ENCODE peak calls at places on chromosomes 11 and 22, in five cellular contexts. L is non-pigmented ciliary epithelial cell, R is HEK293T, C is NCI-H1417, F is GM06990. E is an unnamed sample.

GRCh38 chr22:29563652-29564460 is 10.3 kb upstream of the THOC5 start:
- DNase-seq in L (no peak), R (no peak), C (no peak), F (no peak), E (no peak)

GRCh38 chr11:34266987-34267386 is 90.8 kb downstream of the ABTB2 start:
- DNase-seq in L (no peak), R (no peak), C (no peak), F (no peak), E (no peak)

GRCh38 chr11:44614281-44614680 is 48.8 kb downstream of the CD82 start:
- DNase-seq in L (no peak), R (no peak), C (no peak), F (no peak), E (no peak)

GRCh38 chr11:92269021-92269420 is 44.4 kb downstream of the FAT3 start:
- DNase-seq in L (peak; percentile 58), R (no peak), C (no peak), F (no peak), E (no peak)

GRCh38 chr11:35084817-35085424 is 54.0 kb upstream of the CD44 start:
- DNase-seq in L (no peak), R (no peak), C (no peak), F (no peak), E (no peak)

GRCh38 chr11:96333076-96333744 is 9.8 kb downstream of the MAML2 start:
- DNase-seq in L (no peak), R (no peak), C (no peak), F (no peak), E (no peak)

GRCh38 chr22:37254867-37255233 is 10.8 kb upstream of the RAC2 start:
- DNase-seq in L (peak; percentile 20), R (no peak), C (no peak), F (no peak), E (no peak)

GRCh38 chr11:33172996-33173395 is 11.7 kb upstream of the CSTF3 start:
- DNase-seq in L (no peak), R (no peak), C (no peak), F (no peak), E (no peak)

GRCh38 chr11:122981388-122982264 is at the start of gene BSX:
- DNase-seq in L (no peak), R (peak; percentile 81), C (no peak), F (peak; percentile 46), E (no peak)

GRCh38 chr11:62770778-62771143 is 435 bp upstream of the TAF6L start:
- DNase-seq in L (no peak), R (no peak), C (peak; percentile 74), F (peak; percentile 62), E (no peak)

GRCh38 chr11:120040136-120040840 is 97.6 kb downstream of the TRIM29 start:
- DNase-seq in L (no peak), R (no peak), C (no peak), F (no peak), E (no peak)

GRCh38 chr11:20563871-20564270 is 35.5 kb upstream of the SLC6A5 start:
- DNase-seq in L (no peak), R (no peak), C (no peak), F (no peak), E (no peak)

GRCh38 chr11:16982256-16982671 is 31.9 kb downstream of the PLEKHA7 start:
- DNase-seq in L (no peak), R (no peak), C (no peak), F (no peak), E (no peak)

GRCh38 chr11:85540181-85540580 is 87.0 kb downstream of the DLG2 start:
- DNase-seq in L (no peak), R (no peak), C (no peak), F (no peak), E (no peak)

GRCh38 chr11:12415567-12415966 is 38.2 kb downstream of the PARVA start:
- DNase-seq in L (no peak), R (no peak), C (no peak), F (no peak), E (no peak)

GRCh38 chr11:63907808-63908530 is 9.0 kb downstream of the RCOR2 start:
- DNase-seq in L (no peak), R (no peak), C (no peak), F (no peak), E (peak; percentile 37)

GRCh38 chr22:31148953-31149627 is 8.8 kb upstream of the PLA2G3 start:
- DNase-seq in L (peak; percentile 34), R (peak; percentile 94), C (peak; percentile 47), F (no peak), E (peak; percentile 88)

GRCh38 chr22:26589845-26590524 is at the start of gene TPST2:
- DNase-seq in L (no peak), R (peak; percentile 96), C (peak; percentile 70), F (peak; percentile 85), E (peak; percentile 65)